ENCODE peak calls at places on chromosomes 6 and 20, in six cellular contexts. U, Q, R, L, E and K are unnamed samples.

GRCh38 chr20:36109251-36109947 is 45.1 kb upstream of the EPB41L1 start:
- DNase-seq in E (no peak), U (peak), L (no peak), Q (no peak), R (no peak), K (no peak)

GRCh38 chr20:36070451-36070850 is 84.1 kb upstream of the EPB41L1 start:
- DNase-seq in Q (no peak), R (no peak), E (no peak), U (no peak), L (no peak), K (no peak)

GRCh38 chr20:21615617-21616080 is 89.8 kb upstream of the PAX1 start:
- DNase-seq in Q (peak), U (peak), R (peak), L (peak), E (peak), K (peak)

GRCh38 chr20:62819494-62820174 is 2.8 kb downstream of the COL9A3 start:
- DNase-seq in L (no peak), U (peak), Q (no peak), R (no peak), E (no peak), K (peak)

GRCh38 chr6:74170118-74170517 is 474.1 kb downstream of the CD109 start:
- DNase-seq in L (no peak), E (peak), Q (no peak), U (peak), R (no peak), K (no peak)

GRCh38 chr20:22861990-22862389 is 173.1 kb upstream of the SSTR4 start:
- DNase-seq in L (no peak), Q (no peak), U (no peak), E (no peak), R (no peak), K (no peak)

GRCh38 chr6:131914234-131914633 is 36.9 kb downstream of the CCN2 start:
- DNase-seq in Q (no peak), L (no peak), E (no peak), R (no peak), U (peak), K (no peak)

GRCh38 chr6:43204271-43205105 is 22.5 kb downstream of the CUL9 start:
- DNase-seq in E (no peak), L (no peak), U (no peak), Q (no peak), R (no peak), K (no peak)

GRCh38 chr6:111779660-111780059 is 93.6 kb downstream of the FYN start:
- DNase-seq in E (no peak), Q (no peak), R (no peak), U (no peak), L (no peak), K (no peak)